ENCODE peak calls at places on chromosome 15, in ten cellular contexts. T is aorta; E is heart left ventricle; K is thoracic aorta; V is ovary; S is fibroblast of lung; H is upper lobe of right lung; W is coronary artery; A is right cardiac atrium; L is CD4-positive, alpha-beta memory T cell. Y is an unnamed sample.

GRCh38 chr15:26439681-26440080 is 333.2 kb downstream of the GABRB3 start:
- DNase-seq in A (no peak), E (no peak), W (no peak), K (no peak), T (no peak), S (no peak), L (no peak), H (no peak), V (no peak), Y (no peak)

GRCh38 chr15:48112242-48112641 is 8.5 kb upstream of the SLC24A5 start:
- DNase-seq in A (no peak), V (no peak), T (no peak), S (peak), H (no peak), L (no peak), E (no peak), W (no peak), K (no peak), Y (no peak)

GRCh38 chr15:29942144-29942543 is 119.9 kb upstream of the TJP1 start:
- DNase-seq in L (no peak), T (no peak), H (no peak), K (no peak), V (no peak), S (no peak), E (no peak), W (no peak), A (no peak), Y (no peak)

GRCh38 chr15:47184405-47185221 is 532.7 kb upstream of the SEMA6D start:
- DNase-seq in S (peak), V (peak), T (peak), H (peak), E (peak), L (no peak), K (no peak), W (no peak), A (peak), Y (no peak)

GRCh38 chr15:29787767-29788166 is 34.5 kb downstream of the TJP1 start:
- DNase-seq in T (no peak), S (no peak), K (no peak), A (no peak), E (no peak), L (no peak), H (no peak), W (no peak), V (no peak), Y (no peak)

GRCh38 chr15:43232289-43232874 is 11.6 kb upstream of the EPB42 start:
- DNase-seq in H (no peak), T (no peak), V (no peak), E (no peak), L (no peak), W (no peak), S (no peak), A (no peak), K (no peak), Y (no peak)

GRCh38 chr15:53693729-53694533 is 65.5 kb downstream of the WDR72 start:
- DNase-seq in H (peak), E (no peak), K (no peak), L (no peak), S (no peak), W (no peak), V (peak), A (peak), T (no peak), Y (no peak)

GRCh38 chr15:71679223-71680078 is 130.9 kb upstream of the NR2E3 start:
- DNase-seq in A (no peak), W (no peak), E (no peak), L (no peak), V (no peak), T (no peak), S (no peak), K (no peak), H (no peak), Y (no peak)

GRCh38 chr15:93470042-93470441 is 381.0 kb upstream of the RGMA start:
- DNase-seq in L (no peak), T (no peak), W (no peak), S (no peak), V (no peak), A (no peak), K (no peak), E (no peak), H (no peak), Y (no peak)

GRCh38 chr15:77068633-77069032 is 2.3 kb downstream of the TSPAN3 start:
- DNase-seq in L (no peak), A (no peak), W (no peak), T (no peak), H (no peak), V (no peak), K (no peak), E (no peak), S (no peak), Y (no peak)

GRCh38 chr15:89492111-89492641 is 4.2 kb downstream of the RHCG start:
- DNase-seq in V (no peak), H (no peak), T (no peak), S (no peak), W (peak), L (no peak), E (no peak), A (no peak), K (no peak), Y (no peak)

GRCh38 chr15:60691508-60692047 is 212.6 kb upstream of the ICE2 start:
- DNase-seq in A (no peak), V (no peak), W (no peak), E (no peak), H (no peak), S (no peak), L (no peak), T (no peak), K (no peak), Y (no peak)

GRCh38 chr15:90295270-90295648 is 29.8 kb downstream of the NGRN start:
- DNase-seq in A (no peak), W (no peak), H (no peak), L (no peak), V (no peak), K (no peak), T (no peak), S (no peak), E (no peak), Y (no peak)

GRCh38 chr15:70525551-70525950 is 237.8 kb downstream of the UACA start:
- DNase-seq in A (no peak), S (no peak), E (no peak), H (no peak), L (no peak), T (no peak), V (no peak), K (no peak), W (peak), Y (no peak)

GRCh38 chr15:52636459-52636858 is 42.7 kb downstream of the ATOSA start:
- DNase-seq in L (no peak), S (peak), K (no peak), W (no peak), V (no peak), T (no peak), A (no peak), E (no peak), H (no peak), Y (no peak)

GRCh38 chr15:25408929-25409328 is 29.9 kb downstream of the UBE3A start:
- DNase-seq in V (no peak), W (no peak), K (no peak), H (no peak), A (no peak), E (no peak), T (no peak), L (no peak), S (no peak), Y (no peak)

GRCh38 chr15:91627473-91628309 is 225.8 kb upstream of the SLCO3A1 start:
- DNase-seq in V (peak), H (no peak), T (no peak), W (no peak), S (peak), A (peak), E (peak), L (no peak), K (no peak), Y (no peak)

GRCh38 chr15:86034904-86035303 is 44.8 kb upstream of the AGBL1 start:
- DNase-seq in W (no peak), H (no peak), E (no peak), V (no peak), S (no peak), K (no peak), T (no peak), L (no peak), A (no peak), Y (no peak)

GRCh38 chr15:89645680-89646079 is 9.6 kb downstream of the KIF7 start:
- DNase-seq in T (no peak), E (peak), A (no peak), W (no peak), L (no peak), K (no peak), S (no peak), V (peak), H (no peak), Y (no peak)

GRCh38 chr15:81323559-81323943 is 390 bp downstream of the STARD5 start:
- DNase-seq in W (no peak), H (no peak), K (no peak), V (no peak), E (no peak), T (no peak), L (no peak), A (no peak), S (no peak), Y (no peak)

DNA sequence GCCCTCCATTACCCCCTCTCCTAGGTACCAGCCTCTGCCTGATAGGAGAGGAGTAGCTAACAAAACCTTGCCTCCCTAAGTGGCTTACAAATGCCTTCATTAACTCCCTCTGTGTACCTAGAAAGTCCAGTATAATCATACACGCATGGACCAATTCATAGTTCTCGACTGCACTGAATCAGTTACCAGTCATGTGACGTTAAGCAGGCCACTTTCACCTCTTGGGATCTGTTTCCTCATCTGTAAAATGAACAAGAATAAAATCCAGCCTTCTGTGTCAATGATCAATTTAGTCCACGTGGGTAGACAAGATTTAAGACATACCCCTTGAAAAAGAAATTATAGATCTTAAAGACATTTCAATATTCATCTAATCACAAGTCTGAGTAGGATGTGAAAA is 72.2 kb downstream of the TRIM69 start:
- DNase-seq in W (no peak), T (no peak), V (no peak), S (no peak), E (no peak), A (no peak), K (no peak), H (no peak), L (no peak), Y (no peak)
- H3K27ac ChIP-seq in W (no peak), T (no peak), V (no peak), S (no peak), E (no peak), A (no peak), K (no peak), H (no peak), L (no peak), Y (no peak)

GRCh38 chr15:73981761-73982222 is 10.3 kb downstream of the STOML1 start:
- DNase-seq in W (no peak), A (no peak), K (no peak), E (no peak), H (no peak), S (no peak), L (no peak), V (no peak), T (no peak), Y (no peak)
- H3K27ac ChIP-seq in W (peak), A (peak), K (peak), E (peak), H (peak), S (peak), L (no peak), V (peak), T (peak), Y (peak)

GRCh38 chr15:67180035-67180434 is 74.4 kb downstream of the AAGAB start:
- DNase-seq in T (no peak), V (peak), H (no peak), E (no peak), W (peak), K (no peak), A (peak), S (no peak), L (no peak), Y (no peak)

GRCh38 chr15:67181221-67181639 is 73.2 kb downstream of the AAGAB start:
- DNase-seq in K (no peak), H (no peak), E (no peak), T (no peak), A (no peak), V (peak), S (no peak), L (no peak), W (peak), Y (no peak)

GRCh38 chr15:67180514-67181191 is 73.8 kb downstream of the AAGAB start:
- DNase-seq in S (no peak), H (no peak), T (no peak), A (no peak), K (no peak), W (peak), E (no peak), L (no peak), V (peak), Y (no peak)

GRCh38 chr15:67178569-67179210 is 75.8 kb downstream of the AAGAB start:
- DNase-seq in K (no peak), H (no peak), V (no peak), A (no peak), S (peak), E (no peak), L (no peak), W (peak), T (peak), Y (no peak)

GRCh38 chr15:67179411-67179995 is 75.0 kb downstream of the AAGAB start:
- DNase-seq in A (no peak), E (no peak), V (no peak), S (no peak), W (peak), L (no peak), K (no peak), T (no peak), H (no peak), Y (no peak)
- H3K27ac ChIP-seq in A (peak), E (no peak), V (peak), S (peak), W (no peak), L (no peak), K (no peak), T (no peak), H (no peak), Y (no peak)

DNA sequence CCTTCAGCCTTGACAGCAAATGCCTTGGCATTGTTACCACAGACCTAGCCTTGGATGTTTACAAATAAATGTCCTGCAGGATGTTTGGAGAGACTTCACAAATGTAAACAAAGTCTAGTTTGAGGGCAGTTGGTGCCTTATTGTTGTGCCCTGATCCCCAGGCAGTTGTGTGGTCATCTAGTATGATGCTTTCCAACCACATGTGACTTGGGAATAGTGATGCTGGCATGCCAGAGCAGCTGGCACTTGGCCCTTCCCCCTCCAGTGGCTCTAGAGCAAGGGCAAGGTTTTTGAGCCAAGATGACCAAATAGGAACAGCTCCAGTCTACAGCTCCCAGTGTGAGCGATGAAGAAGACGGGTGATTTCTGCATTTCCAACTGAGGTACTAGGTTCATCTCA is 258.2 kb downstream of the ADAMTS17 start:
- DNase-seq in W (peak), H (no peak), L (no peak), S (no peak), T (no peak), E (peak), K (peak), A (no peak), V (no peak), Y (no peak)
- H3K27ac ChIP-seq in W (peak), H (no peak), L (no peak), S (no peak), T (no peak), E (peak), K (no peak), A (no peak), V (no peak), Y (no peak)

GRCh38 chr15:63764912-63765311 is 68.8 kb downstream of the HERC1 start:
- DNase-seq in W (no peak), L (no peak), T (no peak), E (no peak), S (no peak), V (no peak), K (no peak), A (no peak), H (no peak), Y (no peak)
- H3K27ac ChIP-seq in W (no peak), L (no peak), T (no peak), E (no peak), S (no peak), V (no peak), K (no peak), A (no peak), H (no peak), Y (no peak)

GRCh38 chr15:78636378-78636859 is 4.6 kb downstream of the CHRNB4 start:
- DNase-seq in H (no peak), L (no peak), T (no peak), E (no peak), A (no peak), S (no peak), K (no peak), V (no peak), W (no peak), Y (no peak)
- H3K27ac ChIP-seq in H (no peak), L (no peak), T (no peak), E (no peak), A (no peak), S (no peak), K (no peak), V (no peak), W (no peak), Y (no peak)

GRCh38 chr15:32675474-32675873 is 34.0 kb downstream of the SCG5 start:
- DNase-seq in K (no peak), V (no peak), E (no peak), W (no peak), H (no peak), S (no peak), L (no peak), A (no peak), T (no peak), Y (no peak)
- H3K27ac ChIP-seq in K (no peak), V (no peak), E (no peak), W (no peak), H (no peak), S (no peak), L (no peak), A (no peak), T (no peak), Y (no peak)

GRCh38 chr15:37765809-37766208 is 168.6 kb upstream of the TMCO5A start:
- DNase-seq in S (peak), H (no peak), V (no peak), E (no peak), K (no peak), L (no peak), A (no peak), W (no peak), T (no peak), Y (no peak)
- H3K27ac ChIP-seq in S (no peak), H (no peak), V (no peak), E (no peak), K (no peak), L (no peak), A (no peak), W (no peak), T (no peak), Y (no peak)